ENCODE peak calls at places on chromosomes 13 and 19, in seven cellular contexts. V is ovary, L is fibroblast of pulmonary artery, Z is cardiac muscle cell, I is kidney epithelial cell, B is IMR-90, Y is mesothelial cell of epicardium. S is an unnamed sample.

GRCh38 chr13:86757236-86757978 is 913.8 kb upstream of the SLITRK5 start:
- DNase-seq in I (no peak), V (no peak), B (no peak), Y (no peak), L (no peak), Z (no peak), S (no peak)

GRCh38 chr13:84118845-84119409 is 236.7 kb upstream of the SLITRK1 start:
- DNase-seq in B (no peak), L (peak), I (no peak), Y (no peak), V (no peak), Z (no peak), S (no peak)

GRCh38 chr13:49418206-49418605 is 25.7 kb downstream of the CAB39L start:
- DNase-seq in V (no peak), Z (no peak), Y (no peak), I (no peak), L (no peak), B (no peak), S (no peak)

GRCh38 chr19:17156947-17157302 is 58.2 kb upstream of the USE1 start:
- DNase-seq in I (no peak), L (no peak), V (no peak), B (no peak), Y (no peak), Z (no peak), S (no peak)

GRCh38 chr19:14475251-14476073 is at the start of gene PTGER1:
- DNase-seq in Y (no peak), L (no peak), Z (peak), I (no peak), B (peak), V (no peak), S (peak)

GRCh38 chr13:20565120-20565736 is 1.7 kb upstream of the IFT88 start:
- DNase-seq in B (no peak), I (no peak), L (no peak), Y (no peak), V (no peak), Z (no peak), S (no peak)

GRCh38 chr19:29083863-29084262 is 129.1 kb downstream of the UQCRFS1 start:
- DNase-seq in V (no peak), Z (no peak), L (no peak), B (no peak), I (no peak), Y (no peak), S (no peak)

GRCh38 chr19:18597809-18598660 is 8.6 kb downstream of the CRLF1 start:
- DNase-seq in Z (no peak), V (no peak), L (no peak), B (no peak), Y (no peak), I (no peak), S (peak)

GRCh38 chr13:58852076-58852475 is 1220.5 kb downstream of the PCDH17 start:
- DNase-seq in Z (no peak), L (peak), V (no peak), I (no peak), Y (no peak), B (no peak), S (no peak)

GRCh38 chr19:36128392-36128736 is 11.5 kb upstream of the CAPNS1 start:
- DNase-seq in Z (no peak), Y (no peak), B (no peak), I (no peak), L (no peak), V (no peak), S (no peak)

GRCh38 chr19:36120984-36121358 is 5.7 kb downstream of the TBCB start:
- DNase-seq in B (no peak), Y (no peak), V (no peak), I (no peak), Z (no peak), L (no peak), S (no peak)

GRCh38 chr19:36121486-36122124 is 6.3 kb downstream of the TBCB start:
- DNase-seq in Z (no peak), L (no peak), I (no peak), Y (no peak), B (no peak), V (no peak), S (no peak)

GRCh38 chr19:36120092-36120983 is 5.1 kb downstream of the TBCB start:
- DNase-seq in V (no peak), Y (no peak), L (no peak), Z (no peak), B (no peak), I (no peak), S (no peak)

DNA sequence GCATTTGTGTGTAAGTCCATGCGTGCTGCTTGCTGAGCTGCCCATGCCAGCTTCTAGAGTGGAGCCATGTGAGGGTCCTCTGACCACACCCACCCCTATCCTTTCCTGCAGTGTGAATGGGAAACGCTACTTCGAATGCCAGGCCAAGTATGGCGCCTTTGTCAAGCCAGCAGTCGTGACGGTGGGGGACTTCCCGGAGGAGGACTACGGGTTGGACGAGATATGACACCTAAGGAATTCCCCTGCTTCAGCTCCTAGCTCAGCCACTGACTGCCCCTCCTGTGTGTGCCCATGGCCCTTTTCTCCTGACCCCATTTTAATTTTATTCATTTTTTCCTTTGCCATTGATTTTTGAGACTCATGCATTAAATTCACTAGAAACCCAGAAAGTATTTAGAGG is 10.3 kb downstream of the TBCB start:
- DNase-seq in V (no peak), Y (no peak), B (no peak), L (no peak), Z (no peak), I (no peak), S (no peak)
- TF ChIP-seq CTCF in V (no peak), Y (no peak), B (no peak), L (no peak), Z (no peak), I (no peak), S (no peak)

GRCh38 chr19:41877916-41878905 is 1.1 kb downstream of the CD79A start:
- DNase-seq in I (no peak), V (no peak), L (no peak), B (no peak), Y (no peak), Z (no peak), S (no peak)
- TF ChIP-seq CTCF in I (no peak), V (no peak), L (no peak), B (no peak), Y (no peak), Z (no peak), S (no peak)

DNA sequence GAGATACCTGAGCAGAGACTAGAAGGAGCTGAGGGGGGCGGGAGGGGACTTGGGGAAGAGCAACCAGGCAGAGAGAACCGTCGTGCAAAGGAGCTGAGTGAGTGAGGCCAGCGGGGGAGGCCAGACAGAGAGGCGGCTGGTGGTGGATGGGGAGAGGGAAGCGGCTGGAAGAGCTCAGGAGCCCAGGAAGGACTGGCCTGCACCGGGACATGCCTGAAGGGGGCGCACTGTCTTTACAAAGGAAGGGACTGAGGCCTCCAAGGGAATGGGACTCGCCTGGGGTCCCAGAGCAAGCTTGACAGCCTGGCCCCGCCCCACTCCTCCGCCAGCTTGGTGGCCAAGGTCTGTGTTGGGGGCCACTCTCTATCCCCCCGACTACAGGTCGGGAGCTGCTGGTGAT is 14.9 kb downstream of the ONECUT3 start:
- DNase-seq in Z (peak), V (no peak), Y (no peak), L (no peak), B (no peak), I (no peak), S (no peak)
- TF ChIP-seq CTCF in Z (peak), V (no peak), Y (no peak), L (peak), B (peak), I (peak), S (no peak)

DNA sequence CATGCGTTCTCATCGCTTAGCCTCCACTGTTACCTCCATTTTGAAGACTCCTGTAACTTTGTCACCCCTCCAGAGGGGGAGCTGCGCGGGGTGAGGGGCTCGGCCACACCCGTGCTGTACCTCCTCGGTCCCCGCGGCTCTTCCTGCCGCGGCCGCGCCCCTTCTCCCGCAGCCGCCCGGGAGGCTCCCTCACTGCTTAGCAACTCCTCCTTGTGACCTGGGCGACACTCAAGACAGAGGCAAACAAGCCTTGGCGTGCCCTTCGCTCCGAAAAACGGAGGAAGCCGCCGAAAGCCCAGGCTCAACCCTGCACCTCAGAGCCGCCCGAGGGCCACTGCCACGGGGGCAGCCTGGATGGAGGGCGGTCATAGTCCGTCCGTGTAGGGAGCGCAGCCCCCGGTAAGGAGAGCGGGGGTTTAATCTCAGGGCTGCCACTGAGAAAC is 494.3 kb downstream of the FOXO1 start:
- DNase-seq in L (no peak), Z (no peak), I (no peak), Y (no peak), V (no peak), B (no peak), S (no peak)
- TF ChIP-seq CTCF in L (no peak), Z (no peak), I (no peak), Y (no peak), V (no peak), B (no peak), S (no peak)

DNA sequence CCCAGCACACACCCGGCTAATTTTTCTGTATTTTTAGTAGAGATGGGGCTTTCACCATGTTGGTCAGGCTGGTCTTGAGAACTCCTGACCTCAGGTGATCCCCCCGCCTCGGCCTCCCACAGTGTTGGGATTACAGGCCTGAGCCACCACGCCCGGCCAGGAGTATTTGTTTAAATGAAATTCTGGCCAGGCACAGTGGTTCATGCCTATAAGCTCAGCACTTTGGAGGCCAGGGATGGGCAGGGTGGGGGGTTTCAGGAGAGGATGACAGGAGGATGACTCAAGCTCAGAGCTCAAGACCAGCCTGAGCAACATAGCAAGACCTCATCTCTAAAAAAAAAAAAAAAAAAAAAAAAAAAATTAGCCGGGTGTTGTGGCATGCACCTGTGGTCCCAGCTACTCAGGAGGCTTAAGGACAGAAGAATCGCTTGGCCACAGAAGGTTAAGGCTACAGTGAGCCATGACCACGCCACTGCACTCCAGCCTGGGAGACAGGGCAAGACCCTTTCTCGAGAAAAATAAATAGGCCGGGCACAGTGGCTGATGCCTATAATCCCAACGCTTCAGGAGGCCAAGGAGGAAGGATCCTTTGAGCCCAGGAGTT is 8.2 kb upstream of the DHDH start:
- DNase-seq in V (no peak), B (peak), I (peak), Y (no peak), Z (no peak), L (peak), S (no peak)
- TF ChIP-seq CTCF in V (no peak), B (no peak), I (no peak), Y (no peak), Z (no peak), L (no peak), S (no peak)